ENCODE peak calls at places on chromosomes 7 and 10, in ten cellular contexts. One of them, this sample, is unnamed.

GRCh38 chr10:127196227-127196954 is at the start of gene INSYN2A:
- DNase-seq in GM23248: peak; percentile 70
- DNase-seq in stimulated activated CD4-positive, alpha-beta T cell treated with anti-CD3 and anti-CD28 coated beads, TNF-alpha, amount 100 ng/mL, for 1 hour: no peak
- DNase-seq in activated effector memory CD4-positive, alpha-beta T cell treated with Interleukin-2 at 50 U/mL for 16 hours: no peak
- DNase-seq in T follicular helper cell: no peak
- DNase-seq in brain pericyte: no peak
- DNase-seq in brain microvascular endothelial cell: peak; percentile 29
- DNase-seq in EL: peak; percentile 71
- DNase-seq in heart right ventricle: peak; percentile 36
- DNase-seq in activated naive CD4-positive, alpha-beta T cell: no peak
- DNase-seq in this sample: peak; percentile 77

GRCh38 chr7:30459591-30460245 is 18.9 kb downstream of the NOD1 start:
- DNase-seq in activated effector memory CD4-positive, alpha-beta T cell treated with Interleukin-2 at 50 U/mL for 16 hours: no peak
- DNase-seq in activated naive CD4-positive, alpha-beta T cell: no peak
- DNase-seq in GM23248: peak; percentile 91
- DNase-seq in EL: peak; percentile 95
- DNase-seq in brain pericyte: peak; percentile 61
- DNase-seq in T follicular helper cell: no peak
- DNase-seq in stimulated activated CD4-positive, alpha-beta T cell treated with anti-CD3 and anti-CD28 coated beads, TNF-alpha, amount 100 ng/mL, for 1 hour: no peak
- DNase-seq in heart right ventricle: no peak
- DNase-seq in brain microvascular endothelial cell: peak; percentile 81
- DNase-seq in this sample: peak; percentile 97

GRCh38 chr7:87083865-87084519 is 24.5 kb upstream of the ELAPOR2 start:
- DNase-seq in brain pericyte: no peak
- DNase-seq in T follicular helper cell: no peak
- DNase-seq in EL: peak; percentile 2
- DNase-seq in activated naive CD4-positive, alpha-beta T cell: no peak
- DNase-seq in brain microvascular endothelial cell: no peak
- DNase-seq in stimulated activated CD4-positive, alpha-beta T cell treated with anti-CD3 and anti-CD28 coated beads, TNF-alpha, amount 100 ng/mL, for 1 hour: no peak
- DNase-seq in GM23248: peak; percentile 43
- DNase-seq in activated effector memory CD4-positive, alpha-beta T cell treated with Interleukin-2 at 50 U/mL for 16 hours: no peak
- DNase-seq in heart right ventricle: no peak
- DNase-seq in this sample: peak; percentile 0

GRCh38 chr7:155803418-155804376 is 8.6 kb downstream of the SHH start:
- DNase-seq in brain microvascular endothelial cell: no peak
- DNase-seq in heart right ventricle: no peak
- DNase-seq in brain pericyte: no peak
- DNase-seq in T follicular helper cell: no peak
- DNase-seq in GM23248: peak; percentile 34
- DNase-seq in activated naive CD4-positive, alpha-beta T cell: no peak
- DNase-seq in activated effector memory CD4-positive, alpha-beta T cell treated with Interleukin-2 at 50 U/mL for 16 hours: no peak
- DNase-seq in EL: no peak
- DNase-seq in stimulated activated CD4-positive, alpha-beta T cell treated with anti-CD3 and anti-CD28 coated beads, TNF-alpha, amount 100 ng/mL, for 1 hour: no peak
- DNase-seq in this sample: peak; percentile 25

GRCh38 chr10:31709028-31709427 is 219.6 kb downstream of the ARHGAP12 start:
- DNase-seq in brain microvascular endothelial cell: no peak
- DNase-seq in activated effector memory CD4-positive, alpha-beta T cell treated with Interleukin-2 at 50 U/mL for 16 hours: no peak
- DNase-seq in brain pericyte: no peak
- DNase-seq in GM23248: peak; percentile 30
- DNase-seq in EL: no peak
- DNase-seq in activated naive CD4-positive, alpha-beta T cell: no peak
- DNase-seq in T follicular helper cell: no peak
- DNase-seq in stimulated activated CD4-positive, alpha-beta T cell treated with anti-CD3 and anti-CD28 coated beads, TNF-alpha, amount 100 ng/mL, for 1 hour: no peak
- DNase-seq in heart right ventricle: no peak
- DNase-seq in this sample: peak; percentile 16

GRCh38 chr10:128414568-128414967 is 288.3 kb upstream of the MKI67 start:
- DNase-seq in brain pericyte: no peak
- DNase-seq in EL: no peak
- DNase-seq in activated naive CD4-positive, alpha-beta T cell: no peak
- DNase-seq in T follicular helper cell: no peak
- DNase-seq in activated effector memory CD4-positive, alpha-beta T cell treated with Interleukin-2 at 50 U/mL for 16 hours: no peak
- DNase-seq in GM23248: no peak
- DNase-seq in heart right ventricle: no peak
- DNase-seq in brain microvascular endothelial cell: no peak
- DNase-seq in stimulated activated CD4-positive, alpha-beta T cell treated with anti-CD3 and anti-CD28 coated beads, TNF-alpha, amount 100 ng/mL, for 1 hour: no peak
- DNase-seq in this sample: no peak

GRCh38 chr10:7788640-7789335 is 811 bp downstream of the ATP5F1C start:
- DNase-seq in heart right ventricle: no peak
- DNase-seq in stimulated activated CD4-positive, alpha-beta T cell treated with anti-CD3 and anti-CD28 coated beads, TNF-alpha, amount 100 ng/mL, for 1 hour: no peak
- DNase-seq in brain microvascular endothelial cell: no peak
- DNase-seq in brain pericyte: no peak
- DNase-seq in EL: peak; percentile 39
- DNase-seq in activated naive CD4-positive, alpha-beta T cell: no peak
- DNase-seq in GM23248: peak; percentile 68
- DNase-seq in T follicular helper cell: no peak
- DNase-seq in activated effector memory CD4-positive, alpha-beta T cell treated with Interleukin-2 at 50 U/mL for 16 hours: no peak
- DNase-seq in this sample: peak; percentile 22

GRCh38 chr10:129107525-129107924 is 359.5 kb upstream of the MGMT start:
- DNase-seq in heart right ventricle: no peak
- DNase-seq in stimulated activated CD4-positive, alpha-beta T cell treated with anti-CD3 and anti-CD28 coated beads, TNF-alpha, amount 100 ng/mL, for 1 hour: no peak
- DNase-seq in GM23248: no peak
- DNase-seq in activated naive CD4-positive, alpha-beta T cell: no peak
- DNase-seq in brain pericyte: no peak
- DNase-seq in activated effector memory CD4-positive, alpha-beta T cell treated with Interleukin-2 at 50 U/mL for 16 hours: no peak
- DNase-seq in T follicular helper cell: no peak
- DNase-seq in EL: no peak
- DNase-seq in brain microvascular endothelial cell: no peak
- DNase-seq in this sample: no peak

GRCh38 chr10:70295321-70295720 is 11.5 kb upstream of the NPFFR1 start:
- DNase-seq in brain pericyte: no peak
- DNase-seq in activated naive CD4-positive, alpha-beta T cell: no peak
- DNase-seq in heart right ventricle: no peak
- DNase-seq in brain microvascular endothelial cell: no peak
- DNase-seq in T follicular helper cell: no peak
- DNase-seq in GM23248: no peak
- DNase-seq in EL: no peak
- DNase-seq in activated effector memory CD4-positive, alpha-beta T cell treated with Interleukin-2 at 50 U/mL for 16 hours: no peak
- DNase-seq in stimulated activated CD4-positive, alpha-beta T cell treated with anti-CD3 and anti-CD28 coated beads, TNF-alpha, amount 100 ng/mL, for 1 hour: no peak
- DNase-seq in this sample: no peak

GRCh38 chr7:98730331-98730730 is 113.2 kb downstream of the NPTX2 start:
- DNase-seq in EL: no peak
- DNase-seq in brain pericyte: no peak
- DNase-seq in GM23248: no peak
- DNase-seq in stimulated activated CD4-positive, alpha-beta T cell treated with anti-CD3 and anti-CD28 coated beads, TNF-alpha, amount 100 ng/mL, for 1 hour: no peak
- DNase-seq in T follicular helper cell: no peak
- DNase-seq in activated effector memory CD4-positive, alpha-beta T cell treated with Interleukin-2 at 50 U/mL for 16 hours: no peak
- DNase-seq in activated naive CD4-positive, alpha-beta T cell: no peak
- DNase-seq in brain microvascular endothelial cell: no peak
- DNase-seq in heart right ventricle: no peak
- DNase-seq in this sample: no peak

GRCh38 chr7:5549096-5549896 is 125.7 kb upstream of the TNRC18 start:
- DNase-seq in brain microvascular endothelial cell: peak; percentile 83
- DNase-seq in activated naive CD4-positive, alpha-beta T cell: no peak
- DNase-seq in EL: peak; percentile 86
- DNase-seq in T follicular helper cell: no peak
- DNase-seq in activated effector memory CD4-positive, alpha-beta T cell treated with Interleukin-2 at 50 U/mL for 16 hours: no peak
- DNase-seq in stimulated activated CD4-positive, alpha-beta T cell treated with anti-CD3 and anti-CD28 coated beads, TNF-alpha, amount 100 ng/mL, for 1 hour: no peak
- DNase-seq in brain pericyte: no peak
- DNase-seq in GM23248: peak; percentile 96
- DNase-seq in heart right ventricle: no peak
- DNase-seq in this sample: peak; percentile 73

GRCh38 chr10:2948127-2948854 is 119.1 kb upstream of the PFKP start:
- DNase-seq in activated naive CD4-positive, alpha-beta T cell: no peak
- DNase-seq in stimulated activated CD4-positive, alpha-beta T cell treated with anti-CD3 and anti-CD28 coated beads, TNF-alpha, amount 100 ng/mL, for 1 hour: no peak
- DNase-seq in activated effector memory CD4-positive, alpha-beta T cell treated with Interleukin-2 at 50 U/mL for 16 hours: no peak
- DNase-seq in T follicular helper cell: no peak
- DNase-seq in EL: no peak
- DNase-seq in GM23248: no peak
- DNase-seq in brain pericyte: no peak
- DNase-seq in brain microvascular endothelial cell: no peak
- DNase-seq in heart right ventricle: no peak
- DNase-seq in this sample: no peak

GRCh38 chr10:591646-592045 is 97.8 kb downstream of the DIP2C start:
- DNase-seq in GM23248: no peak
- DNase-seq in activated naive CD4-positive, alpha-beta T cell: no peak
- DNase-seq in stimulated activated CD4-positive, alpha-beta T cell treated with anti-CD3 and anti-CD28 coated beads, TNF-alpha, amount 100 ng/mL, for 1 hour: no peak
- DNase-seq in T follicular helper cell: no peak
- DNase-seq in EL: no peak
- DNase-seq in brain pericyte: no peak
- DNase-seq in activated effector memory CD4-positive, alpha-beta T cell treated with Interleukin-2 at 50 U/mL for 16 hours: no peak
- DNase-seq in heart right ventricle: no peak
- DNase-seq in brain microvascular endothelial cell: no peak
- DNase-seq in this sample: no peak

GRCh38 chr10:53598914-53599313 is 826.3 kb upstream of the MBL2 start:
- DNase-seq in GM23248: no peak
- DNase-seq in brain pericyte: no peak
- DNase-seq in activated effector memory CD4-positive, alpha-beta T cell treated with Interleukin-2 at 50 U/mL for 16 hours: no peak
- DNase-seq in brain microvascular endothelial cell: no peak
- DNase-seq in T follicular helper cell: no peak
- DNase-seq in activated naive CD4-positive, alpha-beta T cell: no peak
- DNase-seq in EL: no peak
- DNase-seq in stimulated activated CD4-positive, alpha-beta T cell treated with anti-CD3 and anti-CD28 coated beads, TNF-alpha, amount 100 ng/mL, for 1 hour: no peak
- DNase-seq in heart right ventricle: no peak
- DNase-seq in this sample: no peak

This sample was measured in EH.